ENCODE peak calls at places on chromosomes 7 and 10, in seven cellular contexts. One of them, this sample, is unnamed.

GRCh38 chr7:10802526-10802925 is 171.1 kb upstream of the PHF14 start:
- DNase-seq in neural progenitor cell: no peak
- DNase-seq in SW480: no peak
- DNase-seq in AG10803: peak
- DNase-seq in fibroblast of lung: peak
- DNase-seq in germinal center: no peak
- DNase-seq in fibroblast of pulmonary artery: peak
- DNase-seq in this sample: no peak

GRCh38 chr10:78442836-78443550 is 409.3 kb downstream of the RPS24 start:
- DNase-seq in neural progenitor cell: no peak
- DNase-seq in SW480: no peak
- DNase-seq in AG10803: no peak
- DNase-seq in fibroblast of lung: no peak
- DNase-seq in germinal center: no peak
- DNase-seq in fibroblast of pulmonary artery: no peak
- DNase-seq in this sample: no peak

GRCh38 chr10:110530131-110530831 is 32.6 kb downstream of the DUSP5 start:
- DNase-seq in neural progenitor cell: peak
- DNase-seq in SW480: peak
- DNase-seq in AG10803: peak
- DNase-seq in fibroblast of lung: peak
- DNase-seq in germinal center: no peak
- DNase-seq in fibroblast of pulmonary artery: peak
- DNase-seq in this sample: peak

GRCh38 chr7:139041378-139042053 is 5.7 kb upstream of the ZC3HAV1L start:
- DNase-seq in neural progenitor cell: no peak
- DNase-seq in SW480: no peak
- DNase-seq in AG10803: no peak
- DNase-seq in fibroblast of lung: no peak
- DNase-seq in germinal center: no peak
- DNase-seq in fibroblast of pulmonary artery: no peak
- DNase-seq in this sample: peak

GRCh38 chr7:73992104-73992562 is 35.8 kb upstream of the ELN start:
- DNase-seq in neural progenitor cell: no peak
- DNase-seq in SW480: no peak
- DNase-seq in AG10803: peak
- DNase-seq in fibroblast of lung: peak
- DNase-seq in germinal center: no peak
- DNase-seq in fibroblast of pulmonary artery: peak
- DNase-seq in this sample: no peak

GRCh38 chr7:33903770-33904679 is 1.3 kb upstream of the BMPER start:
- DNase-seq in neural progenitor cell: peak
- DNase-seq in SW480: peak
- DNase-seq in AG10803: peak
- DNase-seq in fibroblast of lung: peak
- DNase-seq in germinal center: peak
- DNase-seq in fibroblast of pulmonary artery: peak
- DNase-seq in this sample: peak

GRCh38 chr7:113256883-113257531 is 138.7 kb upstream of the SMIM30 start:
- DNase-seq in neural progenitor cell: no peak
- DNase-seq in SW480: no peak
- DNase-seq in AG10803: no peak
- DNase-seq in fibroblast of lung: no peak
- DNase-seq in germinal center: no peak
- DNase-seq in fibroblast of pulmonary artery: peak
- DNase-seq in this sample: no peak

GRCh38 chr7:45655539-45655938 is 81.4 kb downstream of the ADCY1 start:
- DNase-seq in neural progenitor cell: no peak
- DNase-seq in SW480: no peak
- DNase-seq in AG10803: no peak
- DNase-seq in fibroblast of lung: no peak
- DNase-seq in germinal center: no peak
- DNase-seq in fibroblast of pulmonary artery: no peak
- DNase-seq in this sample: no peak

GRCh38 chr7:141355057-141355456 is 196.2 kb upstream of the AGK start:
- DNase-seq in neural progenitor cell: no peak
- DNase-seq in SW480: no peak
- DNase-seq in AG10803: peak
- DNase-seq in fibroblast of lung: peak
- DNase-seq in germinal center: no peak
- DNase-seq in fibroblast of pulmonary artery: peak
- DNase-seq in this sample: peak

GRCh38 chr7:151451626-151452025 is 11.7 kb upstream of the CRYGN start:
- DNase-seq in neural progenitor cell: no peak
- DNase-seq in SW480: no peak
- DNase-seq in AG10803: no peak
- DNase-seq in fibroblast of lung: no peak
- DNase-seq in germinal center: no peak
- DNase-seq in fibroblast of pulmonary artery: no peak
- DNase-seq in this sample: no peak

GRCh38 chr7:108407674-108408073 is 48.6 kb downstream of the NRCAM start:
- DNase-seq in neural progenitor cell: no peak
- DNase-seq in SW480: no peak
- DNase-seq in AG10803: no peak
- DNase-seq in fibroblast of lung: no peak
- DNase-seq in germinal center: no peak
- DNase-seq in fibroblast of pulmonary artery: no peak
- DNase-seq in this sample: peak

GRCh38 chr7:117043051-117043546 is 89.8 kb downstream of the ST7 start:
- DNase-seq in neural progenitor cell: no peak
- DNase-seq in SW480: no peak
- DNase-seq in AG10803: peak
- DNase-seq in fibroblast of lung: peak
- DNase-seq in germinal center: no peak
- DNase-seq in fibroblast of pulmonary artery: no peak
- DNase-seq in this sample: no peak